ENCODE peak calls at places on chromosomes 13 and 19, in eight cellular contexts. N, I, H, V, T, M, W and J are unnamed samples.

GRCh38 chr13:23739597-23739996 is 149.6 kb downstream of the MIPEP start:
- DNase-seq in T (no peak), H (no peak), I (no peak), N (no peak), V (no peak), W (no peak), M (no peak), J (no peak)

GRCh38 chr13:84867246-84867645 is 932.0 kb downstream of the SLITRK6 start:
- DNase-seq in V (no peak), W (no peak), N (no peak), H (no peak), M (no peak), I (no peak), T (no peak), J (no peak)

GRCh38 chr13:52868190-52868589 is 19.8 kb upstream of the PCDH8 start:
- DNase-seq in H (no peak), V (no peak), M (no peak), W (no peak), N (no peak), I (no peak), T (no peak), J (no peak)

GRCh38 chr19:49861541-49862410 is 5.6 kb downstream of the PNKP start:
- DNase-seq in W (peak), T (no peak), N (peak), V (no peak), M (no peak), I (no peak), H (peak), J (no peak)

GRCh38 chr13:53341144-53341510 is 312.5 kb downstream of the OLFM4 start:
- DNase-seq in N (no peak), M (no peak), T (no peak), W (no peak), H (no peak), V (no peak), I (no peak), J (no peak)

GRCh38 chr13:27171244-27171829 is at the start of gene USP12:
- DNase-seq in I (peak), M (no peak), N (no peak), W (no peak), H (no peak), T (no peak), V (peak), J (no peak)

GRCh38 chr13:101065314-101065713 is 351.0 kb downstream of the NALCN start:
- DNase-seq in W (no peak), T (no peak), H (no peak), I (no peak), M (no peak), N (no peak), V (no peak), J (no peak)

GRCh38 chr19:46497773-46498172 is 2.1 kb upstream of the PNMA8B start:
- DNase-seq in M (no peak), W (no peak), T (no peak), N (no peak), I (no peak), V (no peak), H (no peak), J (no peak)

GRCh38 chr13:62119739-62120700 is 704.4 kb upstream of the PCDH20 start:
- DNase-seq in M (no peak), W (no peak), T (no peak), H (no peak), N (no peak), I (no peak), V (no peak), J (peak)

GRCh38 chr13:86909318-86909717 is 761.9 kb upstream of the SLITRK5 start:
- DNase-seq in T (no peak), V (no peak), N (no peak), I (no peak), H (no peak), M (no peak), W (no peak), J (no peak)

GRCh38 chr19:38596057-38596981 is 21.4 kb downstream of the MAP4K1 start:
- DNase-seq in N (no peak), V (no peak), T (no peak), H (peak), I (no peak), M (peak), W (no peak), J (no peak)

GRCh38 chr13:78430166-78430791 is 173.1 kb downstream of the POU4F1 start:
- DNase-seq in W (no peak), H (no peak), I (no peak), N (no peak), M (no peak), V (no peak), T (no peak), J (no peak)

GRCh38 chr19:34969721-34970120 is 5.7 kb upstream of the ZNF792 start:
- DNase-seq in I (no peak), M (no peak), N (no peak), V (peak), H (no peak), T (no peak), W (no peak), J (no peak)

GRCh38 chr19:16885166-16885565 is 3.6 kb upstream of the F2RL3 start:
- DNase-seq in M (no peak), H (no peak), N (no peak), V (no peak), I (no peak), W (no peak), T (no peak), J (no peak)

GRCh38 chr13:102846261-102847015 is 606 bp downstream of the ERCC5 start:
- DNase-seq in M (peak), V (no peak), H (peak), T (peak), W (peak), I (peak), N (peak), J (no peak)

GRCh38 chr13:85191996-85192395 is 607.2 kb downstream of the SLITRK6 start:
- DNase-seq in V (no peak), T (no peak), I (no peak), N (no peak), H (no peak), W (no peak), M (no peak), J (no peak)

DNA sequence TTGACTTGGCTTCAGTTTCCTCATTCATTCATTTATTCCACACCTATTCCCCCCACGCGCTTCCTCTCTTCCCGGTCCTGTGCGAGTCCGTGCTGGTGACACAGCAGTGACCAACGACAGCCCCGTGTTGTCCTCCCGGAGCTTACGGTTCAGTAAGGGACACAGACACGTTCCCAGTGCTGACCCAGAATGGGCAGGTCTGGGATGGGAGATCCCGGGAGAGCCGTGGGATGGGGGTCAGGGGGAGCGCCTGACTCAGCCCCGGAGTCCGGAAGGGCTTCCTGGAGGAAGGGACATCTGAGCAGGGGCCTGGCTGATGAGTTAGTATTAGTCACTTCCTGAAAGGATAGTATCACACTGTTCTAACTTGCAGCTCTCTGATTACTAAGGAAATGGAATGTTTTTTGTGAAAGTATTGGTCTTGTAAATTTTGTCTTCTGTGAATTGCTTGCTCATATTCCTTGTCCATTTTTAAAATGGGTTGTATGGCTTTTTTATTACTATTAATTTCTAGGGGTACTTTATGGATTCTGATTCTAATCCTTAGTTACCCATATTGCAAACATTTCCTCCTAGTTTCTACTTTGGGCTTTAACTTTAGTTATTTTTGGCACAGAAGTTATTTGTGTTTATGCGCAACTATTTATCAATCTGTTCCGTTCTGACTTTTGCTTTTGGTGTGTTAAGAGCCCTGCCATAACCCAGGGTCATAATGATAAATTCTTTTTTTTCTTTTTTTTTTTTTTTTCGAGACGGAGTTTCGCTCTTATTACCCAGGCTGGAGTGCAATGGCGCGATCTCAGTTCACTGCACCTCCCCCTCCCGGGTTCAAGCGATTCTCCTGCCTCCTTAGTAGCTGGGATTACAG is 708 bp upstream of the ERCC1 start:
- DNase-seq in H (peak), V (no peak), I (peak), T (peak), W (peak), N (peak), M (peak), J (peak)
- TF ChIP-seq POLR2A in H (no peak), V (no peak), I (peak), T (no peak), W (no peak), N (no peak), M (no peak), J (peak)

DNA sequence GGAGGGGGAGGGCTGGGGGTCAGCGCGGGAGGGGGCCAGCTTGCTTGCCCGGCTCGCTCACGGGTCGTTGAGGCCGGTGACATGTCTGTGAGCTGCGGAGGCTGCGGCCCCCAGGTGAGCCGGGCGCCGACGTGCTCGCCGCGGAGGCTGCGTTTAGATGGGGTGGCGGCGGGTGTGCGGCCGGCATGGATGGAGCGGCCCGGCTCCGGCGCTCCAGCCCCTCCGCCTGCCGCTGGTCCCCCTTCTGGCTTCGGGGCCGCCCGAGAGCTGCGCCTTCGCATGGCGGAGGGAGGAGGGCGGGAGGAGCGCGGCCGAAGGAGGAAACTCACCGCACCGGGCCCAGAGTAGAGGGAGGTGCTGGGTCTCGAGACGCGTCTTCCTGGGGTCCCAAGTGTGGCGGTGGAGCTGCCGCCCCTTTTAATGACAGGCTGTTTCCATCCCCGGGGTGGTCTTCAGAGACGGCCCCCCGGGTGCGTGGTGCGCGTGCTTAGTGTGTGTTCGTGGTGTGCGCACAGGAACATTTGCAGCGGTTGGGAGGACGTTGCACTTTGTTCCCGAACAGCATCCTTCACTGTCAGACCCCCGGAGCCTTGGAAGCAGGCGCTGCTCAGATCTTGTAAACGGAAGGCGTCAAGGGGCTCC is at the start of gene AKAP11:
- DNase-seq in T (peak), N (no peak), M (peak), I (peak), H (peak), W (peak), V (peak), J (no peak)
- TF ChIP-seq POLR2A in T (no peak), N (no peak), M (peak), I (no peak), H (no peak), W (no peak), V (no peak), J (peak)

DNA sequence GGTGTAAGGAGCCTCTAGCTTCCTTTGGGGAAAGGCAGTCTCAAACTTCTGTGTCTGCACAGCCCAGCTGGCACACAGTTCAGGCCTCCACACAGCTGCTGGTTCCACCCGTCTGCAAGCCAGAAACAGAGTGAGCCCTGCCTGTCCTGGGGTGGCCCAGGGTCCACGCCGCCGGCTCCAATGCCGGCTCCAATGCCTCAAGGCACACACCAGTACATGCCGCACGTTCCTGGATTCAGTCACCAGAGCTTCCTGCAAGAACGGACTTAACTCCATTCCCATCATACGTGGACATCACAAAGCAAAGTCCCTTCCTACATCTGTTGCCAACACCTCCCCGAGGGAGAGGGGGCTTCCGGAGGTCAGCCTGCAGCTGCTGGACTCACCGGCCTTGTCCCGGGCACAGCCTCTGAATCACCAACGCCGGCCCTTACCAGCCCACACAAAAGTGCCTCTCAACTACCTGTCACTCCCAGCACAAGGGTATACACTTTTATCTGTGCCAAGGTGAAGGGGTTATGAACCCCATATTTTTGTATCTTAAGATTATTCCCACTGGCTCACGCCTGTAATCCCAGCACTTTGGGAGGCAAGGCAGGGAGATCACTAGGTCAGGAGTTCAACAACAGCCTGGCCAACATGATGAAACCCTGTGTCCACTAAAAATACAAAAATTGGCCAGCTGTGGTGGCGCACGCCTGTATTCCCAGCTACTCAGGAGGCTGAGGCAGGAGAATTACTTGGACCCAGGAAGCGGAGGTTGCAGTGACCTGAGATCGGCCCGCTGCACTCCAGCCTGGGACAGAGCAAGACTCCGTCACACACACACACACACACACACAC is 8.4 kb downstream of the SH3GL1 start:
- DNase-seq in V (no peak), H (no peak), N (no peak), I (peak), W (no peak), M (no peak), T (no peak), J (no peak)
- TF ChIP-seq POLR2A in V (no peak), H (no peak), N (no peak), I (no peak), W (no peak), M (no peak), T (no peak), J (no peak)

DNA sequence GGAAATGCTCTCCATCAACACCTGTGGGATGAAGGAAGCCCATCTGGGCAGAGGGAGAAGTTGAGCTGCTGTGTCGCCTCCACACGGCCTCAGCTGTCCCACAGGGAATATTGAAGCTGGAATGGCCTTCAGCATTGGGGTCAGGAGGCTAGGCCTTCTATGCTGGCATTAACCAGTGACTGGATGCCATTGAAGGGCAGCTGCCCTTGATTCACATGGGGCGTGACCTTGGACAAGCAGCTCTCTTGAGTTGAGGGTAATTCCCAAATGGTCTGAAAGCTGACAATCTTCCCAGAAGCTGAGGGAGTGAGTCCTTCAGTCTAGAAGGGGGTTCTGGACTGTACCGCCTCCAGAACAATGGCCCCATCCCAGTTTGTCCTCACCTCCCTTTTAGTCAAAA is 6.7 kb downstream of the BCL3 start:
- DNase-seq in V (no peak), T (no peak), M (peak), W (no peak), I (no peak), N (no peak), H (no peak), J (no peak)
- TF ChIP-seq POLR2A in V (no peak), T (no peak), M (no peak), W (no peak), I (no peak), N (no peak), H (no peak), J (no peak)

DNA sequence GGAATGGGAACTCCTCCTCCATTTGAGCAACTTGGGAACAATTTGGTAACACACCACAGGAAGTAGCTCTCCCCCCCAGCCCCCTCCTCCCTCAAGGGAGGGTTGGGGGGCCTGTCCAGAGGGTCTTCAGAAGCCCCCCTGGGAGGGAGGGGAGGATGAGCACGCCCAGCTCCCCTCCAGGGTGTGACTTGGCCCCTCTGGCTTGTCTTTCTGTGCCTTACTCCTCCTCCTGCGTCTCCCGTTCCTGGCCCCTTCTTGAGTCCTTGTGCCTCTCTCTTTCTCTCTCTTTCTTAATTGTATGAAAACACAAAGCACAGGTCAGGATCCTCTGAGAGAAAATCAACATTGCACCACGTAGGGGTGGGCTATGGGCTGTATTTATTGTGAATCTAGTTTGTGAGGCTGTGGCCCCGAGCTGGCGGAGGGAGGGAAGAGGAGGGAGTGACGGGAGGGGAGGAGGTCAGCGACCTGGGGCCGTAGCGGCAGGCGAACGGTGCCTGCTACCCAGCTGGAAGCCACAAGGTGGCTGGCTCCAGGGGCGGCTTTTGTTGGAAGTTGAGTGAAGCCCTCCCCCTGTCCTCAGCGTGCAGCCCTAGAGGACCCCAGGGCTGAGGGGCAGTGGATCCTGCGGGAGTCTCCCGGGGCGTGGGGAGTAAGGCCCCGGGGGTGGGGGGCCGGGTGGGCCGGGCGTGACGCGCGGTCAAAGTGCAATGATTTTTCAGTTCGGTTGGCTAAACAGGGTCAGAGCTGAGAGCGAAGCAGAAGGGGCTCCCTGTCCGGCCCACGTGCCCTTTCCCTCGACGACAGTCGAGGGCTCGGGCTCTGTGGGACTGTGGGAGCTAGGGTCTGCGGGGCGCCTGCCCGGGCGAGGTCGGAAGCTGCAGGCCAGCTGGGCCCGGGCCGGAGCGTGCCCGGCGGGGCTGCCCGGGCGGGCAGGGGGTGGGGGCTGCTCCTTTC is 6.4 kb downstream of the LYL1 start:
- DNase-seq in I (no peak), H (no peak), N (peak), M (peak), W (peak), V (no peak), T (no peak), J (no peak)
- TF ChIP-seq POLR2A in I (no peak), H (no peak), N (no peak), M (no peak), W (no peak), V (no peak), T (no peak), J (no peak)

GRCh38 chr13:76406243-76406642 is 480.0 kb downstream of the KCTD12 start:
- DNase-seq in H (no peak), T (no peak), M (no peak), W (no peak), V (no peak), N (no peak), I (no peak), J (no peak)
- TF ChIP-seq POLR2A in H (no peak), T (no peak), M (no peak), W (no peak), V (no peak), N (no peak), I (no peak), J (no peak)

DNA sequence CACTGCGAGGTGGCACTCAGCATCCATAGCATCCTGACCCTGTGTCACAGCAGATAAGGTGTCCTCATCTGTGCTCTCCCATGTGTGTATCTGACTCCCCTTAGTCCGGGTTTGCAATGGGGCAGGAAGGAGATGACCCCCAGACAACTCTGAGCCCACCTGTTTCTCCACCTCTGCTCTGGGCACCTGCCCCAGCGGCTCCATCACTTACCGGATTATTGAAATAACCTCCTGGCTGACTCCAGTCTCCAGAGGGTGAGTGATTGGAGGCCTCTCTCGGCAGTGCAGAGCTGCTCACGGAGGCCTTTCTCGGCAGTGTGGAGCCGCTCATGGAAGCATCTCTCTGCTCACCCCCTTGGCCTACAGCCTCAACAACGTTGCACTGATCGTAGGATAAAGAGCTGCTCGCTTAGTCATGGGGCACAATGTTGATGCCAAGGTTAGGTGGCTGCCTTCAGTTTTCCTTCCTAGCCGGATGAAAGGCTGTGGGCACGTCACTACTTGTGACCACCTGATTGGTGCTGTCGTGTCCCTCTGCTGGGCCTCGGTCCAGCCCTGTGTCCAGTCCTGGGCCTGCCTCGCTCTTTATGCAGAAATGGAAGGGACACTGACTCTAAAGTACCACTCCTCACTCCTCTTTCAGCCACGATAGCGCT is 67.6 kb downstream of the TEX29 start:
- DNase-seq in N (no peak), H (peak), W (no peak), I (no peak), T (no peak), V (no peak), M (peak), J (no peak)
- TF ChIP-seq POLR2A in N (no peak), H (no peak), W (no peak), I (no peak), T (no peak), V (no peak), M (no peak), J (no peak)

GRCh38 chr19:36140289-36141038 is 598 bp downstream of the CAPNS1 start:
- DNase-seq in N (peak), H (peak), V (peak), I (peak), M (peak), W (peak), T (no peak), J (peak)
- TF ChIP-seq POLR2A in N (no peak), H (no peak), V (no peak), I (no peak), M (peak), W (no peak), T (no peak), J (no peak)